ENCODE peak calls at places on chromosomes 16 and 17, in four cellular contexts. P, O, J and U are unnamed samples.

GRCh38 chr16:13305019-13305755 is 403.8 kb downstream of the SHISA9 start:
- DNase-seq in P (no peak), J (no peak), O (no peak), U (no peak)

GRCh38 chr17:43581130-43581529 is 35.0 kb upstream of the ETV4 start:
- DNase-seq in P (no peak), O (no peak), J (no peak), U (no peak)

GRCh38 chr16:11218324-11218962 is 37.6 kb downstream of the SOCS1 start:
- DNase-seq in P (no peak), J (no peak), O (no peak), U (no peak)

GRCh38 chr17:11935734-11936406 is 61.4 kb downstream of the ZNF18 start:
- DNase-seq in J (no peak), P (no peak), O (peak; percentile 43), U (no peak)

GRCh38 chr16:75111514-75112280 is 4.9 kb downstream of the LDHD start:
- DNase-seq in J (no peak), O (no peak), P (no peak), U (no peak)

GRCh38 chr17:63827002-63827800 is at the start of the genes FTSJ3 and PSMC5:
- DNase-seq in O (peak; percentile 95), J (peak; percentile 97), P (peak; percentile 96), U (peak; percentile 96)

GRCh38 chr17:909642-910323 is 69.8 kb downstream of the NXN start:
- DNase-seq in O (no peak), P (no peak), J (no peak), U (no peak)

GRCh38 chr17:16081507-16082087 is 82.0 kb downstream of the TTC19 start:
- DNase-seq in P (no peak), O (no peak), J (no peak), U (no peak)

GRCh38 chr16:63617047-63617989 is 1504.5 kb downstream of the CDH11 start:
- DNase-seq in P (no peak), J (peak; percentile 50), O (peak; percentile 50), U (peak; percentile 46)

GRCh38 chr16:54080524-54081008 is 206.0 kb downstream of the IRX3 start:
- DNase-seq in P (no peak), J (no peak), O (no peak), U (peak; percentile 98)

GRCh38 chr16:11393861-11394592 is 48.8 kb downstream of the RMI2 start:
- DNase-seq in O (no peak), J (peak; percentile 15), P (no peak), U (no peak)

GRCh38 chr17:45143767-45144198 is 4.5 kb upstream of the HEXIM1 start:
- DNase-seq in J (peak; percentile 95), P (peak; percentile 80), O (no peak), U (no peak)

GRCh38 chr16:1920727-1921155 is 2.5 kb upstream of the HS3ST6 start:
- DNase-seq in O (peak; percentile 81), P (no peak), J (no peak), U (no peak)

GRCh38 chr16:15907863-15908478 is 19.6 kb upstream of the CEP20 start:
- DNase-seq in J (no peak), O (peak; percentile 81), P (peak; percentile 61), U (peak; percentile 30)

GRCh38 chr16:87580855-87581261 is 21.4 kb upstream of the JPH3 start:
- DNase-seq in J (no peak), P (no peak), O (no peak), U (peak; percentile 89)

GRCh38 chr17:60422162-60422665 is at the start of gene CHCT1:
- DNase-seq in O (no peak), J (peak; percentile 47), P (no peak), U (no peak)

GRCh38 chr16:84514874-84515835 is 10.7 kb upstream of the MEAK7 start:
- DNase-seq in P (peak; percentile 87), O (peak; percentile 68), J (peak; percentile 63), U (no peak)

GRCh38 chr17:4334332-4334731 is 32.1 kb downstream of the UBE2G1 start:
- DNase-seq in O (no peak), P (no peak), J (no peak), U (no peak)

GRCh38 chr17:4472281-4472680 is 26.4 kb upstream of the SPNS2 start:
- DNase-seq in P (no peak), O (no peak), J (no peak), U (no peak)